ENCODE peak calls at places on chromosome 1, in six cellular contexts. F, K, S, U, O and P are unnamed samples.

GRCh38 chr1:3032970-3033794 is 11.9 kb downstream of the ACTRT2 start:
- DNase-seq in K (no peak), F (no peak), O (no peak), U (no peak), S (no peak), P (no peak)

GRCh38 chr1:31646259-31646960 is 1.7 kb upstream of the PEF1 start:
- DNase-seq in S (no peak), F (no peak), O (no peak), U (no peak), K (no peak), P (no peak)

GRCh38 chr1:63448741-63449140 is 74.3 kb downstream of the ITGB3BP start:
- DNase-seq in F (no peak), S (no peak), U (peak), K (no peak), O (no peak), P (no peak)

GRCh38 chr1:201461783-201462441 is 7.1 kb downstream of the PHLDA3 start:
- DNase-seq in U (peak), S (no peak), K (peak), F (peak), O (no peak), P (no peak)

GRCh38 chr1:16986596-16987361 is 6.4 kb upstream of the MFAP2 start:
- DNase-seq in O (peak), U (no peak), K (no peak), S (no peak), F (no peak), P (no peak)

GRCh38 chr1:242525769-242526168 is 1.3 kb upstream of the PLD5 start:
- DNase-seq in S (no peak), O (no peak), U (no peak), K (no peak), F (no peak), P (no peak)

GRCh38 chr1:47627471-47628370 is 189.9 kb downstream of the FOXD2 start:
- DNase-seq in S (no peak), U (no peak), K (no peak), O (no peak), F (no peak), P (no peak)

GRCh38 chr1:77925966-77926365 is 37.5 kb downstream of the NEXN start:
- DNase-seq in S (no peak), O (no peak), K (no peak), F (no peak), U (peak), P (no peak)

GRCh38 chr1:245180496-245180895 is 25.7 kb downstream of the KIF26B start:
- DNase-seq in S (no peak), O (no peak), U (no peak), K (no peak), F (no peak), P (peak)

GRCh38 chr1:110229348-110230001 is 19.4 kb downstream of the KCNC4 start:
- DNase-seq in U (no peak), O (no peak), S (peak), K (no peak), F (no peak), P (no peak)

GRCh38 chr1:23667411-23667810 is 24.2 kb upstream of the RPL11 start:
- DNase-seq in U (no peak), O (no peak), K (no peak), S (no peak), F (no peak), P (no peak)

GRCh38 chr1:23661887-23662286 is 29.7 kb upstream of the RPL11 start:
- DNase-seq in S (no peak), U (no peak), K (no peak), F (no peak), O (no peak), P (no peak)

GRCh38 chr1:23670709-23671108 is 20.9 kb upstream of the RPL11 start:
- DNase-seq in K (no peak), U (no peak), S (no peak), F (no peak), O (no peak), P (no peak)

GRCh38 chr1:23660671-23661070 is 30.9 kb upstream of the RPL11 start:
- DNase-seq in S (no peak), U (no peak), F (no peak), K (no peak), O (no peak), P (no peak)

GRCh38 chr1:23664837-23665795 is 26.5 kb upstream of the RPL11 start:
- DNase-seq in S (peak), F (no peak), K (peak), O (peak), U (peak), P (peak)
- TF ChIP-seq CTCF in S (peak), F (no peak), K (peak), O (peak), U (peak), P (peak)

GRCh38 chr1:54403808-54404261 is 2.4 kb downstream of the SSBP3 start:
- DNase-seq in F (no peak), K (no peak), S (no peak), O (no peak), U (peak), P (no peak)
- H3K4me3 ChIP-seq in F (peak), K (no peak), S (peak), O (peak), U (peak), P (peak)

GRCh38 chr1:26529655-26530539 is at the start of gene RPS6KA1:
- DNase-seq in K (peak), O (peak), F (peak), U (peak), S (peak), P (peak)

GRCh38 chr1:26531651-26532131 is 2.1 kb downstream of the RPS6KA1 start:
- DNase-seq in K (no peak), U (no peak), S (no peak), F (peak), O (no peak), P (no peak)

GRCh38 chr1:26529405-26529654 is 231 bp upstream of the RPS6KA1 start:
- DNase-seq in S (no peak), O (no peak), U (no peak), K (no peak), F (no peak), P (no peak)

GRCh38 chr1:26530540-26530897 is 958 bp downstream of the RPS6KA1 start:
- DNase-seq in F (no peak), O (no peak), K (no peak), U (no peak), S (no peak), P (no peak)

DNA sequence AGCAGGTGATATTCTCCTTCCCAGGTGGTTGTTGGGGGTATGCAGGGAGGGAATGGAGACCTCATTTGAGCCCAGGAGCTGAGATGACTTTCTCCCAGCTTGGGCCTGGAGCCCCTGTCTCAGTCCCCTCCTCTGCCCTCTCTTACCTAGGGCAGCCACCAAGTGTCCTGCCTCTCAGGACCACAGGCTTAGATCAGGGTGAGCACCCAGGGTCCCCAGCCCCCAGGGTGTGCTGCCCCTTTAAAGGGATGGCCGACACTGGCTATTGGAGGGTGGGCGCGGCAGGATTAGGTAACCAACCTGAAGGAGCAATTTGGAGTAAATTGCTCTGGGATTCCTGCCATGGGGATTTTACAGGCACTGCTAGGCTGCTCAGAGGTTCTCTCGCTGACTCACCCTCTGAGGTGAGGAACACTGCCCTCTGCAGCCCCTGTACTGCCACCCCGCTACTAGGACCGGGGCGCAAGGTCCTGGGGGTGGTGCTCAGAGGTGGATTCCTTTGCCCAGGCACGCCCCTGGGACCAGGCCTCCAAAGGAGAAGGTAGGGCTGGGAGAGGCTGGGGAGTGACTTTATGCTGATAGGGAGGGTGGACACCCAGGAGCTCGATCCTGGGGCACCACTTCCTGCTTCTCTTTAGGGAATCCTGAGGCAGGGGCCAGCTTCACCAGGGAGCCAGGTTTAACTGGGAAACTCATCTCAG is 1.5 kb downstream of the RPS6KA1 start:
- DNase-seq in U (peak), S (no peak), K (peak), F (peak), O (peak), P (peak)
- TF ChIP-seq CTCF in U (peak), S (no peak), K (peak), F (peak), O (peak), P (peak)

DNA sequence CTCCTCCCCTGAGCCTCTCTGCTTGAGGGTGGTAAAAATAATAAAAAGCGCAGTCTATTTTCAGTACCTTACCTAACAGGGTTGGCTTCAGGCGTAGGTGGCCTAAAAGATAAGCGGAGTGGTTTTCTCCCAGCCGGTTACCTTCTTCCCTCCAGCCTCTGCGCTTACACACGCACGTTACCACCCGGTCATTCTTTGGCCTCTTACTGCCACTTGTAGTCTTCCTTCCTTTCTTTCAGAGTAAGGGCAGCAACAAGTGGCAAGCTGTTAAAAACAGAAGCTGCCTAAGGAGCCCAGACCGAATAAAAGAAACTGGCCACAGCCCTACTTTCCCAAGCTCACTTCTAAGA is 35.4 kb downstream of the CLCA1 start:
- DNase-seq in S (no peak), F (peak), O (peak), K (no peak), U (no peak), P (no peak)
- H3K4me3 ChIP-seq in S (no peak), F (peak), O (no peak), K (no peak), U (no peak), P (no peak)

GRCh38 chr1:23555225-23555801 is 4.0 kb downstream of the ID3 start:
- DNase-seq in O (peak), U (peak), S (peak), K (peak), F (no peak), P (peak)
- TF ChIP-seq CTCF in O (no peak), U (peak), S (no peak), K (no peak), F (no peak), P (no peak)

DNA sequence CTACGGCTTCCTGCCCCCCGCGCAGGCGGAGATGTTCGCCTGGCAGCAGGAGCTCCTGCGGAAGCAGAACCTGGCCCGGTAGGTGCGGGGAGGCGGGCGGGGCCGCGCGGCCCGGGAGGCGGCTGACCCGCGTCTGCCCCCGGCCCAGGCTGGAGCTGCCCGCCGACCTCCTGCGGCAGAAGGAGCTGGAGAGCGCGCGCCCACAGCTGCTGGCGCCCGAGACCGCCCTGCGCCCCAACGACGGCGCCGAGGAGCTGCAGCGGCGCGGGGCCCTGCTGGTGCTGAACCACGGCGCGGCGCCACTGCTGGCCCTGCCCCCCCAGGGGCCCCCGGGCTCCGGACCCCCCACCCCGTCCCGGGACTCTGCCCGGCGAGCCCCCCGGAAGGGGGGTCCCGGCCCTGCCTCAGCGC is 16.6 kb downstream of the NOC2L start:
- DNase-seq in F (no peak), U (no peak), S (peak), O (peak), K (peak), P (no peak)
- H3K4me3 ChIP-seq in F (peak), U (peak), S (peak), O (peak), K (peak), P (no peak)